ENCODE peak calls at places on chromosomes 1 and 21, in five cellular contexts. T, R, Q, S and V are unnamed samples.
A peak's percentile ranks its signal among the peaks of the same experiment; 100 is the strongest.

GRCh38 chr21:17050156-17050555 is 462.7 kb upstream of the CXADR start:
- DNase-seq in T (no peak), R (no peak), S (no peak), Q (no peak), V (peak; percentile 1)

GRCh38 chr1:56056438-56057312 is 522.7 kb downstream of the PLPP3 start:
- DNase-seq in S (no peak), T (no peak), R (no peak), Q (no peak), V (peak; percentile 60)

GRCh38 chr21:29295066-29295650 is 3.6 kb upstream of the BACH1 start:
- DNase-seq in T (no peak), R (no peak), S (no peak), Q (no peak), V (no peak)

GRCh38 chr1:151001592-151001991 is 5.1 kb downstream of the MINDY1 start:
- DNase-seq in T (peak; percentile 58), S (no peak), Q (no peak), R (no peak), V (no peak)

GRCh38 chr1:109890115-109890953 is 20.3 kb upstream of the CSF1 start:
- DNase-seq in T (peak; percentile 72), S (no peak), R (no peak), Q (no peak), V (no peak)

GRCh38 chr1:226625326-226625725 is 76.8 kb downstream of the STUM start:
- DNase-seq in Q (no peak), R (no peak), T (no peak), S (no peak), V (no peak)

GRCh38 chr21:38139380-38140168 is 117.2 kb upstream of the KCNJ15 start:
- DNase-seq in Q (no peak), R (peak; percentile 98), T (no peak), S (no peak), V (peak; percentile 62)

GRCh38 chr1:39960461-39960958 is 5.6 kb downstream of the MFSD2A start:
- DNase-seq in S (peak; percentile 58), T (peak; percentile 42), R (no peak), Q (peak; percentile 55), V (no peak)

GRCh38 chr1:229243638-229244037 is 27.3 kb upstream of the RAB4A start:
- DNase-seq in S (no peak), T (no peak), R (no peak), Q (no peak), V (no peak)

GRCh38 chr1:31387612-31388011 is 14.7 kb upstream of the FABP3 start:
- DNase-seq in S (no peak), Q (no peak), T (no peak), R (no peak), V (no peak)

GRCh38 chr21:41985662-41986416 is 24.3 kb downstream of the ZBTB21 start:
- DNase-seq in Q (no peak), T (no peak), R (no peak), S (no peak), V (no peak)

GRCh38 chr1:8937701-8938100 is 8.0 kb upstream of the CA6 start:
- DNase-seq in R (no peak), T (no peak), S (no peak), Q (no peak), V (no peak)

GRCh38 chr1:25847929-25848328 is 11.3 kb downstream of the AUNIP start:
- DNase-seq in T (no peak), S (no peak), Q (no peak), R (no peak), V (no peak)

GRCh38 chr1:116921301-116921885 is 11.7 kb downstream of the PTGFRN start:
- DNase-seq in T (no peak), R (no peak), S (no peak), Q (no peak), V (no peak)

GRCh38 chr1:53048960-53049573 is 12.9 kb upstream of the PODN start:
- DNase-seq in R (no peak), Q (no peak), S (no peak), T (no peak), V (no peak)

GRCh38 chr1:113391643-113392271 is 1.4 kb downstream of the MAGI3 start:
- DNase-seq in S (no peak), Q (no peak), T (no peak), R (peak; percentile 4), V (no peak)

GRCh38 chr1:68495968-68496679 is 758 bp downstream of the DEPDC1 start:
- DNase-seq in R (peak; percentile 12), S (no peak), T (no peak), Q (peak; percentile 23), V (no peak)

GRCh38 chr1:24384251-24385090 is 29.1 kb downstream of the STPG1 start:
- DNase-seq in S (no peak), Q (no peak), T (no peak), R (no peak), V (peak; percentile 86)

GRCh38 chr1:6580119-6580587 is 359 bp downstream of the ZBTB48 start:
- DNase-seq in R (no peak), T (no peak), Q (no peak), S (no peak), V (no peak)

GRCh38 chr1:234208351-234208750 is 164.9 kb upstream of the COA6 start:
- DNase-seq in S (no peak), T (no peak), Q (no peak), R (no peak), V (no peak)

GRCh38 chr21:31665397-31665796 is 5.9 kb downstream of the SOD1 start:
- DNase-seq in Q (no peak), R (peak; percentile 23), T (no peak), S (no peak), V (peak; percentile 54)

GRCh38 chr1:178961331-178961730 is 64.4 kb upstream of the FAM20B start:
- DNase-seq in R (no peak), S (no peak), Q (no peak), T (no peak), V (no peak)

GRCh38 chr1:50873458-50874187 is 86.4 kb downstream of the FAF1 start:
- DNase-seq in R (peak; percentile 78), S (peak; percentile 76), T (peak; percentile 61), Q (peak; percentile 10), V (peak; percentile 37)

GRCh38 chr1:56068210-56068609 is 511.2 kb downstream of the PLPP3 start:
- DNase-seq in S (no peak), Q (no peak), T (no peak), R (no peak), V (no peak)

GRCh38 chr1:115976062-115976899 is at the start of gene SLC22A15:
- DNase-seq in R (peak; percentile 44), T (peak; percentile 40), Q (peak; percentile 86), S (peak; percentile 17), V (no peak)

GRCh38 chr21:43985690-43986251 is 26.3 kb upstream of the TRAPPC10 start:
- DNase-seq in S (no peak), T (peak; percentile 63), R (no peak), Q (peak; percentile 53), V (no peak)

GRCh38 chr1:160365325-160365724 is 1.5 kb upstream of the NHLH1 start:
- DNase-seq in Q (no peak), R (no peak), T (no peak), S (no peak), V (no peak)

GRCh38 chr1:212236664-212237220 is 48.5 kb upstream of the PPP2R5A start:
- DNase-seq in R (no peak), S (no peak), T (no peak), Q (no peak), V (no peak)

GRCh38 chr1:234631721-234632125 is 21.7 kb upstream of the IRF2BP2 start:
- DNase-seq in T (no peak), S (no peak), R (peak; percentile 76), Q (no peak), V (peak; percentile 87)

GRCh38 chr1:32801096-32801713 is 16.0 kb downstream of the YARS1 start:
- DNase-seq in T (no peak), Q (no peak), R (no peak), S (no peak), V (peak; percentile 90)

GRCh38 chr1:223341111-223341510 is 22.9 kb downstream of the SUSD4 start:
- DNase-seq in S (no peak), T (no peak), Q (no peak), R (no peak), V (peak; percentile 56)

GRCh38 chr1:93779540-93780121 is 98.0 kb upstream of the BCAR3 start:
- DNase-seq in Q (no peak), S (no peak), R (peak; percentile 92), T (no peak), V (peak; percentile 92)

GRCh38 chr1:244150665-244151064 is 99.6 kb downstream of the ZBTB18 start:
- DNase-seq in Q (no peak), S (no peak), R (no peak), T (no peak), V (no peak)
- TF ChIP-seq RCOR1 in Q (no peak), S (no peak), R (no peak), T (no peak), V (no peak)

DNA sequence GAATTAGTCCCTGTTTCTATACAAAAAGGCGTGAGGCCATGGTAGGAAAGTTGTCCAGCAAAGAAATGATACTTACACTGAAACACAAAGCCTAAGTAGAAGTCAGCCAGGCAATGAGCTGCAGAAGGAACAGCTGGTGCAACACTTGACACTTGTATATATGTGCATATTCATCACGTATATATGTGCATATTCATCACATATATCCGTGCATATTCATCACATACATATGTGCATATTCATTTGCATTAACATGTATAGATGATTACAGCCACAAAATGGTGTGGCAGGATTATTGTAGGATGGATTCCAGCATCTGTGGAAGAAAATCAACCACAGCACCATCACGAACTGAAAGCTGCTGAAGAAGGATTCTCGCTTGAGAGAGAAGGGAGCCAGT is 189.0 kb upstream of the RGS18 start:
- DNase-seq in Q (no peak), S (no peak), T (no peak), R (no peak), V (no peak)
- TF ChIP-seq RCOR1 in Q (no peak), S (no peak), T (no peak), R (no peak), V (no peak)

DNA sequence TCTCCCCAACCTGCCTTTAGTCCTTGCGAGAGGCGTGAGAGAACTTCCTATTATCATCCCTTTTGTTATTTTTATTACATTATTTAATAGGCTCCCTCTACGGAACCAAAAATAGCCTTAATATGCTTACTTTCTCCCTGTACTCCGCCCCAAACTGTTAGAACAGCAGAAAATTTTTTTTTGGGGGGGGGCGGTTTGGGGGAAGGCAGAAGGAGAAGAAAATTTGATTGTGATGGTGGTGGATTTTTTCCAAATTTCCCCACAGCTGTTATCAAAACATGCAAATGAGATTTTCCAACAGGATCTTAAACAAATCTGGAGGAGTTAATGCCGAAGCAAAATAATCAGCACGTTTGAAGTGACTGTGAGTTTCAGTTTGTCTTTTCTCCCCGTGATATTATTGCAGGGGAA is 1.4 kb upstream of the PRRX1 start:
- DNase-seq in S (no peak), R (no peak), T (no peak), Q (no peak), V (peak; percentile 33)
- TF ChIP-seq RCOR1 in S (no peak), R (no peak), T (no peak), Q (no peak), V (no peak)

DNA sequence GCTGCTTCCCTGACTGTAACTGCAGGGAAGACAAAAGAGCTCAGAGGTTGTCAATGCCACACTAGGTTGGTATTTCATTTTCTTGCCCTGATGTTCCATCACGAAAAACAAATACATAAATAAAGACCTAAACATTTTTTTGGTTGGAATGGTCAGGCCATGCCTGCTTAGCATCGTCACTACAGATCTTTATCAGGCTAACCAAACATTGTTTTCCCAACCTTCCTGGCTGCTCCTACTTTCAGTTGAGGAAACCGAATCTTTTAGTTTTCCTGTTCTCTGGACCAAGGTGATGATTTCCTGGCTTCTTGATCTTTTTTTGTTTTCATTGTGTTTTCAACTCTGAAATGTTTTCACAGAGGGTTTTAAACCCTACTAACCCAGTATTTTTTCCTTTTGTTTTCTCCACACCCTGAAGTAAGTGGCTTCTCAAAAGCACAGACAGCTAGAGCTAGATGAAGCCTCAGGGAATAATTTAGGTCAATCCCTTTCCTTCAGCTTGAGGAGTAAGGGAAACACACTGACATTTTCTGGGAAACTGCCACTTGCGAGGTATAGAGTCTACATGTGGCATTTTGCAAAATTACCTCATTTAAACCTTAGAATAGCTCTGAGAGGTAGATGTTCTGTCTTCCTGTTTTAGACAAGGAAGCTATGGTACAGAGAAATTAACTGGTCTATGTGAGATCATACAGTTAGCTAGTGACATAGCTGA is 67.2 kb upstream of the CNN3 start:
- DNase-seq in R (no peak), Q (no peak), T (no peak), S (no peak), V (no peak)
- TF ChIP-seq RCOR1 in R (no peak), Q (no peak), T (no peak), S (no peak), V (no peak)